ENCODE peak calls at places on chromosomes 5 and 9, in five cellular contexts. M is H9, K is H1, V is neuronal stem cell, N is trophoblast cell. F is an unnamed sample.

GRCh38 chr9:85536076-85536475 is 205.7 kb downstream of the AGTPBP1 start:
- DNase-seq in M (no peak), K (no peak), V (no peak), N (peak), F (peak)

GRCh38 chr5:83721878-83722779 is 1.5 kb upstream of the HAPLN1 start:
- DNase-seq in M (peak), K (peak), V (peak), N (peak), F (peak)

GRCh38 chr9:130713286-130713975 is 19.9 kb downstream of the EXOSC2 start:
- DNase-seq in M (peak), K (no peak), V (no peak), N (peak), F (peak)

GRCh38 chr9:36827593-36827992 is 206.5 kb downstream of the PAX5 start:
- DNase-seq in M (no peak), K (no peak), V (no peak), N (no peak), F (no peak)

GRCh38 chr5:179803651-179804598 is 2.7 kb downstream of the MGAT4B start:
- DNase-seq in M (no peak), K (peak), V (no peak), N (no peak), F (peak)

GRCh38 chr5:218457-219289 is 553 bp downstream of the SDHA start:
- DNase-seq in M (no peak), K (no peak), V (peak), N (peak), F (peak)

GRCh38 chr5:135179308-135179980 is 145.4 kb upstream of the PITX1 start:
- DNase-seq in M (peak), K (no peak), V (no peak), N (no peak), F (no peak)

GRCh38 chr5:1037671-1038416 is 29.2 kb downstream of the NKD2 start:
- DNase-seq in M (no peak), K (no peak), V (no peak), N (no peak), F (no peak)

GRCh38 chr9:121743441-121744001 is 92.1 kb downstream of the DAB2IP start:
- DNase-seq in M (peak), K (peak), V (peak), N (peak), F (peak)

GRCh38 chr5:66074891-66075290 is 69.2 kb upstream of the SREK1 start:
- DNase-seq in M (no peak), K (no peak), V (no peak), N (no peak), F (no peak)

GRCh38 chr9:95504053-95504963 is 12.5 kb downstream of the PTCH1 start:
- DNase-seq in M (peak), K (peak), V (no peak), N (no peak), F (peak)

GRCh38 chr9:92550765-92551164 is 15.0 kb upstream of the ECM2 start:
- DNase-seq in M (no peak), K (no peak), V (no peak), N (no peak), F (no peak)

GRCh38 chr5:75226916-75227315 is 9.8 kb downstream of the ANKRD31 start:
- DNase-seq in M (no peak), K (no peak), V (no peak), N (no peak), F (no peak)

GRCh38 chr5:171295801-171296200 is 13.2 kb upstream of the TLX3 start:
- DNase-seq in M (no peak), K (no peak), V (no peak), N (peak), F (no peak)

GRCh38 chr5:171295299-171295698 is 13.7 kb upstream of the TLX3 start:
- DNase-seq in M (no peak), K (no peak), V (no peak), N (no peak), F (peak)

GRCh38 chr5:171300358-171300757 is 8.7 kb upstream of the TLX3 start:
- DNase-seq in M (no peak), K (no peak), V (no peak), N (peak), F (no peak)

GRCh38 chr5:171299228-171299627 is 9.8 kb upstream of the TLX3 start:
- DNase-seq in M (no peak), K (no peak), V (no peak), N (no peak), F (no peak)

GRCh38 chr5:171299851-171300250 is 9.2 kb upstream of the TLX3 start:
- DNase-seq in M (no peak), K (no peak), V (no peak), N (peak), F (no peak)
- H2BK12ac ChIP-seq in M (no peak), K (no peak), V (no peak), N (no peak), F (no peak)

DNA sequence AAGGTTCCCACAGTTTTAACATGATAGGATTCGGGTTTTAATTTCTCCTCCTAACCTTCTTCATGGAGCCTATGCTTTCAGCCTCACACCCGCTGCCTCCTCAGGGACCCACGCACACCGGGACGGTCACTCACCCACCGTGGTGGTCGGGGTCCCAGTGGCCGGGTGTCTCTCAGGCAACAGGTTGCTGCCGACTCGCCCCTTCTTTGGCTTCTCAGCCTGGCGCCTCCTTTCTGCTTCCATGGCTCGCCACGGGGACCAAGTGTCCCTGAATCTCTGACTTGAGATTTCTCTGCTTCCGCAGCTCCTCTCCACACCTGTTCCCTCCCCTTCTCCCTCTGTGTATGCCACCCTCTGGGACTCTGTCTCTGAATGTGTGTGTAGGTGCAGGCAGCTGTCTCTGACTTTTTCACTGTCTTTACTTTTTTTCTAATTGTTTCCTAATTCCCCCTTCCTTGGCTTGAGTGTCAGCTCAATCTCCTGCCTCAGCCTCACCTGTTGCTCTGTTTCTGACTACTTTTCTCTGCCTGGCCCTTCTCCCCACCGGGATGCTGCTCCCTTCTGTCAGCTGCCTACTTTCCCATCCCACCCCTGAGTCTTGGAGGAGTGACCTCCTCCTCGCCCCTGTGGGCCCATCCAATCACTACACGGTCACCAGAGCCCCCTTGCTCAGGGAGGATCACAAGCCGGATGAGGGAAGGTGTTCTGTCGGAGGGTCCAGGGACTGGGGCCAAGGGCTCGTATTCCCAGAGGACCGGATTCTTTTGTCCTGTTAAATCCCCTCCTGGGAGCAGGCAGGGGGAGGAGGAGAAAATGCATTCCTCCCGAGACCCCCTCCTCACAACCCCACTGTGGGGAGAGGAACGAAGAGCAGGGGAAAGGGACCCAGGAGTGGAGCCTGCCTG is at the start of gene PROP1:
- DNase-seq in M (no peak), K (no peak), V (no peak), N (no peak), F (no peak)
- H2BK12ac ChIP-seq in M (no peak), K (peak), V (no peak), N (no peak), F (no peak)

GRCh38 chr9:5922192-5922591 is 31.5 kb downstream of the MLANA start:
- DNase-seq in M (no peak), K (no peak), V (no peak), N (no peak), F (no peak)
- H2BK12ac ChIP-seq in M (no peak), K (no peak), V (no peak), N (no peak), F (no peak)

GRCh38 chr5:159837860-159838259 is 78.4 kb upstream of the ADRA1B start:
- DNase-seq in M (no peak), K (no peak), V (no peak), N (no peak), F (no peak)

GRCh38 chr5:159838551-159839222 is 77.6 kb upstream of the ADRA1B start:
- DNase-seq in M (no peak), K (no peak), V (no peak), N (no peak), F (no peak)

GRCh38 chr5:159833846-159834245 is 82.4 kb upstream of the ADRA1B start:
- DNase-seq in M (no peak), K (no peak), V (no peak), N (no peak), F (no peak)

GRCh38 chr5:159836691-159837090 is 79.6 kb upstream of the ADRA1B start:
- DNase-seq in M (no peak), K (no peak), V (no peak), N (no peak), F (no peak)

DNA sequence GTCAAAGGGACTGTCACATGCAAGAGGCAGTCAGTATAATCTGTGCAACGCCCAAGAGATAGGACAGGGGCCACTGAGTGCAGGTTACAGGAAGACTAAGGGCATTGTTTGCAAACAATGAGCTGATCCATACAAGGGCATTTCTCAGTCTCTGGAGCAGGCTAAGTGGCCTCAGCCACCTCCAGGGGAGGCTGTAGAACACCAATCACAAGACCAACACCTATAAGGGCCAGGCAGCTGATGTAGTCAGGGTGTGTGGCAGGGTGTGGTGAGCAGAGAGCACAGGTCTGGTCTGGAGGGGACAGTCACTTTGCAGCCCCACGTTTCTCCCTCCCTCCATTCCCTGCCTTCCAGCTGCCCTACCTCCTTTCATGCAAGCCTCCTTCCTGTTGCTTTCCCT is 83.2 kb upstream of the ADRA1B start:
- DNase-seq in M (no peak), K (no peak), V (no peak), N (no peak), F (no peak)
- H2BK12ac ChIP-seq in M (no peak), K (no peak), V (no peak), N (no peak), F (no peak)